ENCODE peak calls at places on chromosomes 6 and 20, in seven cellular contexts. L is colonic mucosa, Q is left ventricle myocardium inferior, G is sigmoid colon, M is ovary, D is neuronal stem cell, F is right lobe of liver. B is an unnamed sample. For H3K4me1, the result is how much of the 10 kb centered on the place peaks cover.

GRCh38 chr6:4459032-4459431 is 317.2 kb upstream of the CDYL start:
- DNase-seq in G (no peak), F (no peak), M (no peak), D (no peak), L (no peak), Q (no peak), B (no peak)

GRCh38 chr20:35360033-35360432 is 51.7 kb downstream of the UQCC1 start:
- DNase-seq in Q (no peak), M (no peak), D (no peak), F (no peak), G (no peak), L (no peak), B (no peak)

GRCh38 chr6:4930025-4930692 is 73.7 kb downstream of the RPP40 start:
- DNase-seq in M (no peak), L (no peak), F (no peak), D (no peak), G (no peak), Q (no peak), B (no peak)

GRCh38 chr6:28446818-28447511 is 3.7 kb upstream of the ZSCAN23 start:
- DNase-seq in M (no peak), G (no peak), D (peak), F (no peak), Q (no peak), L (no peak), B (no peak)

GRCh38 chr6:157823001-157823522 is at the start of gene SNX9:
- DNase-seq in L (peak), Q (peak), D (peak), F (peak), M (peak), G (peak), B (peak)

GRCh38 chr20:5786930-5787826 is 37.0 kb downstream of the SHLD1 start:
- DNase-seq in M (peak), D (no peak), G (no peak), L (no peak), Q (no peak), F (no peak), B (no peak)

GRCh38 chr20:59075934-59076508 is 33.4 kb upstream of the PRELID3B start:
- DNase-seq in L (no peak), F (no peak), D (no peak), G (no peak), M (no peak), Q (no peak), B (no peak)

GRCh38 chr20:9353916-9354276 is 160.5 kb upstream of the LAMP5 start:
- DNase-seq in D (no peak), Q (no peak), M (no peak), L (no peak), F (no peak), G (no peak), B (no peak)

GRCh38 chr20:1463971-1464570 is 2.6 kb downstream of the NSFL1C start:
- DNase-seq in D (no peak), F (no peak), G (no peak), M (no peak), L (no peak), Q (no peak), B (no peak)

GRCh38 chr20:50567860-50568548 is 57.8 kb downstream of the PTPN1 start:
- DNase-seq in D (no peak), G (no peak), M (no peak), L (no peak), F (no peak), Q (no peak), B (no peak)

GRCh38 chr6:29927841-29928388 is 14.4 kb upstream of the HLA-A start:
- DNase-seq in G (no peak), M (no peak), Q (no peak), L (no peak), F (no peak), D (no peak), B (no peak)

GRCh38 chr6:35044771-35045275 is 96.3 kb downstream of the TCP11 start:
- DNase-seq in D (no peak), L (peak), F (no peak), Q (no peak), M (no peak), G (peak), B (no peak)

GRCh38 chr6:80566361-80566760 is 459.9 kb downstream of the BCKDHB start:
- DNase-seq in D (no peak), F (no peak), M (no peak), Q (no peak), L (no peak), G (no peak), B (no peak)

GRCh38 chr6:40887904-40888303 is 151.1 kb downstream of the UNC5CL start:
- DNase-seq in G (no peak), D (no peak), Q (no peak), F (no peak), L (no peak), M (no peak), B (no peak)

GRCh38 chr6:143222758-143223334 is 162.2 kb downstream of the AIG1 start:
- DNase-seq in D (no peak), M (peak), G (no peak), F (no peak), Q (no peak), L (no peak), B (no peak)

GRCh38 chr6:147821266-147821665 is 312.8 kb downstream of the SAMD5 start:
- DNase-seq in M (no peak), F (no peak), D (peak), Q (no peak), L (no peak), G (no peak), B (no peak)

DNA sequence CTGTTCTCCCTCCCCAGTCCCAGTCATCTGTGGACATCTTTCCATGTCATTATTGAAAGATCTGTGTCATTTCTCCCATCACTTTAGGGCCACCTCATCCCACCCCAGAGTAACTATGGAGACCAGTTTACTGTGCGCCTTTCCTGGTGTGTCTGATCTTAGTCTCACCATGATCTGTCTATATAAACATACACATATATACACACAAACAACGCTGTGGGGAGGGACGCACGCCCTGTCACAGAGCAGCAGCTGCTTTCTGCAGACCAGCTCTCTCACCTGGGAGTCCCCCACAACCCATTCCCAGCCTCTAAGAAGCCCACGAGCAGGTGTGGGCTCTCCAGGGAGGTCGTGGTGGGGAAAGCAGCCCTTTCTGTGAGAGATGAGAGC is 68.1 kb upstream of the TOX2 start:
- DNase-seq in Q (no peak), L (no peak), D (no peak), G (peak), M (no peak), F (no peak), B (no peak)
- H3K4me1 ChIP-seq in Q (under half), L (under half), D (under half), G (under half), M (under half), F (under half), B (under half)

DNA sequence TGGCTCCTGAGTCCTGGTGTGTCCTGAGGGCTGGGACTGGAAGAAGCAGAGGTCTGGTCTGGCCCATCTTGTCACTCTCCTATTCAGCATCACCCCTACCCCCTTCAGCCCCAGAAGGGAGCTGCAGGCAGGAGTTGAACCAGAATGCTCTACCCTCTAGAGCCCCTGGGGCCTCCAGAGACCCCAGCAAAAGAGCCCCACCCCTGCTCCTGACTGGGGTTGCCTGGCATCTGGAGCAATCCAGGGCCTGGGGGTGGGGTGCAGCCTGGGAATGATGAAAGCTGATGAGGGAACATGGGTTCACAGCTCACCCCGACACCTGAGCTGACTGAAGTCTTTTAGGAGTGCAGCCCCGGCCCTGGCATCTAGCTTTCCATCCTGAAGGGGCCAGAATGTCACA is 12.2 kb downstream of the FGD2 start:
- DNase-seq in G (no peak), F (no peak), L (no peak), Q (no peak), D (no peak), M (no peak), B (no peak)
- H3K27ac ChIP-seq in G (peak), F (no peak), L (no peak), Q (peak), D (no peak), M (no peak), B (peak)

GRCh38 chr6:160239929-160240690 is 18.5 kb downstream of the SLC22A2 start:
- DNase-seq in L (no peak), M (no peak), D (no peak), Q (no peak), F (no peak), G (no peak), B (no peak)
- H3K4me1 ChIP-seq in L (under half), M (under half), D (under half), Q (under half), F (under half), G (under half), B (under half)

DNA sequence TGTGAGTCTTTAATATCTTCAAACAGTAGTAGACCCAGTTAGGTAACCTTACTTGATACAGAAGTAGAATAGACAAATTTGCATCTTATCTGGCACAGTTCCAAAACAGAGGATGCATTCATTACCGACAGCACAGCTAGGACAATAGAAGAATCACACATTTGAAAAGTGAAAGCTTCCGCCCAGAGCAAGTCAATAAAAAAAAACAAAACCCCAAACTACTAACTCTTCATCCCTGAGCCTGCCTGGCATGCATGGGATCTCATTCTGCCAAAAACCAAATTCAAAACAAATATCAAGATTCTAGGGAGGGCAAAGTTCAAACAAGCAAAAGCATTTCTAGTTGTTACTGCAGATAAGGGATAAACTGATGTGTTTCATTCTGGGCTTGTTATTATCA is 235.4 kb downstream of the BTBD9 start:
- DNase-seq in M (no peak), Q (no peak), G (no peak), L (no peak), F (no peak), D (no peak), B (no peak)
- H3K27ac ChIP-seq in M (no peak), Q (no peak), G (no peak), L (no peak), F (peak), D (no peak), B (no peak)

GRCh38 chr6:136914947-136915346 is 7.2 kb upstream of the SLC35D3 start:
- DNase-seq in F (no peak), M (no peak), Q (no peak), L (no peak), D (no peak), G (no peak), B (no peak)
- H3K4me1 ChIP-seq in F (under half), M (under half), Q (under half), L (under half), D (under half), G (under half), B (under half)

GRCh38 chr6:18326001-18326400 is 61.1 kb upstream of the RNF144B start:
- DNase-seq in Q (no peak), G (no peak), L (no peak), D (no peak), M (no peak), F (no peak), B (no peak)

GRCh38 chr6:18326980-18327379 is 60.2 kb upstream of the RNF144B start:
- DNase-seq in F (no peak), D (no peak), G (no peak), M (no peak), L (no peak), Q (no peak), B (no peak)

GRCh38 chr6:18328549-18328922 is 58.6 kb upstream of the RNF144B start:
- DNase-seq in F (no peak), D (no peak), G (no peak), Q (no peak), M (no peak), L (no peak), B (no peak)

GRCh38 chr6:18329781-18330180 is 57.4 kb upstream of the RNF144B start:
- DNase-seq in D (no peak), F (no peak), Q (no peak), G (no peak), L (no peak), M (no peak), B (no peak)

DNA sequence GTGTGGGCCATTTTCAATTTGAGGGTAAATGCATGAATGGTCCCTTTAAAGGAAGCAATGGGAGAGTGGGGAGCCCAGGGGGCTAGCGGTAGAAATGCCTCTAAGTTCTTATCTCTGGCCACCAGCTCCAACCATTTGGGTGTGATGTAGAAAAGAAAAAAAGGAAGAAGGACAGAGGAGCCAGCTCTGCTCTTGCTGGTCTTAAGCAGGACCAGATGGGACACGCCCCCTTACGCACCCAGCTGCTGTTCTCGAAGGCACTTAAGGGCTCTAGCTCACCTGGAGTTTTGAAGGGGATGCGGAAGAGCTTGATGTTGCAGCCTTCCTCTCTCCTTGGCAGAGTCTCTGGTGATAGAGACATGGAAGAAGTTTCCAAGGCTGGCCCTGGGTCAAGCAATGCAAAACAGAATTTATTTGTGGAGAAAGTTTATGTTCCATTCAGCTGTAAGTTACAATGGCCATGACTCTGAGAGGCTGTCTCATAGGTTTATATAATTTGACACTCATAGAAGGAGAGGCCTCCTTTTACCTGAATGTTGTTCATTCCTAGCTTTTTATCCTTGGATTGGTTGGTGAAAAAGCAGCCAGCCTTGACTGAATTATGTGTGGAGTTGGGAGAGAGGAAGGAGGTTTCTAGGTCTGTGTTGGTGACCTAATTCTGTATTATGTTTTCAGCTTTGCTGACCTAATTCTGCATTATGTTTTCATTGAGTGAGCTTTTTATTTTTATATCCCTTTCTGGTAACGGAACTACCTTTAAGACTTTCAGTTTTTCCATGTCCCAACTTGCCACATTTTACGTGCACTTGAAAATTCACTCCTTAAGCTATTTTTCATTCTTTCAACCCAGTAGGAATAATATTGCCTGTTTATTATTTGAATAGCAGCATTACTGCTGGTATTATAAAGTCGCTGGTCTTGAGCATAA is 59.3 kb upstream of the RNF144B start:
- DNase-seq in G (peak), F (no peak), M (no peak), L (no peak), Q (no peak), D (no peak), B (no peak)
- H3K27ac ChIP-seq in G (peak), F (no peak), M (no peak), L (no peak), Q (no peak), D (no peak), B (peak)

GRCh38 chr6:150638286-150638685 is 38.6 kb downstream of the PLEKHG1 start:
- DNase-seq in G (no peak), D (no peak), M (no peak), Q (no peak), F (no peak), L (no peak), B (no peak)
- H3K4me1 ChIP-seq in G (under half), D (under half), M (under half), Q (under half), F (under half), L (under half), B (under half)

GRCh38 chr6:165183496-165184140 is 125.8 kb downstream of the C6orf118 start:
- DNase-seq in F (no peak), G (no peak), D (no peak), M (no peak), L (no peak), Q (no peak), B (no peak)

GRCh38 chr6:165186441-165187205 is 122.8 kb downstream of the C6orf118 start:
- DNase-seq in F (no peak), Q (no peak), M (no peak), G (no peak), D (no peak), L (no peak), B (no peak)

GRCh38 chr6:165186041-165186440 is 123.4 kb downstream of the C6orf118 start:
- DNase-seq in F (no peak), Q (no peak), M (no peak), G (no peak), D (no peak), L (no peak), B (no peak)

GRCh38 chr6:165183071-165183470 is 126.3 kb downstream of the C6orf118 start:
- DNase-seq in F (no peak), G (no peak), L (no peak), M (no peak), D (no peak), Q (no peak), B (no peak)

DNA sequence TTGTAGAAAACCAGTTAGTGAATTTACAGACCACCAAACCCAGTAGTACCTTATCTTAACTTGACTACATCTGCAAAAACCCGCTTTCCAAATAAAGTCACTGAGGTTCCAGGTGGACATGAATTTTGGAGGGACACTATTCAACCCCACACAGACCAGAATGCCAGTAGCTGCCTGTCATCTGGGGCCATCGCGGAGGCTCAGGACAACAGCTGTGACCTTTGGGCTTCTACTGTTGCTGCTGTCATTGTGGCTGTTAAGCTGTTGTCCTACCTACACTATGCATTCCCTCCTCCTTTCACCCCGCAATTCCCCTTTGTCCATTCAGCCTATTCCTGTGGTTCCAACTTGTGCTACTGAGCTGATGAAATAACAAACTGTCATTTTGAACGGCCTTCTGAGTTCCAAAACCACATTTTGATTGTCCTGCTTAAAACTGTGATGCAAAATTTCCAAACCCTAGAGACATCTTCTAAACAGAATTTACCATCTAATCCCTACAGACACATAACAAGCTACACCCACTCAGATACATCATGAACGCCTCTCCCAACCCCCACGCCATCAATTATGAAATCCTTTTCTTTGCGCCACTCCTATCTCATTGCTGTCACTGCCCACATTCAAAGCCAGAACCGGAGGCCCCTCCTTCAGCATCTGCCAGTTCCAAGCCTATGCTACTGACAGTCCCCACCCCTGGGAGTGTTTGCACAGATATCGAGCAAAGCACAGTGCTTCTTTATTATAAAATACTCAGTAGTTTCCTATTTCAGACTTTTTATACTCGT is 125.0 kb downstream of the C6orf118 start:
- DNase-seq in L (no peak), D (no peak), M (no peak), Q (peak), G (no peak), F (no peak), B (peak)
- H3K27ac ChIP-seq in L (no peak), D (no peak), M (no peak), Q (peak), G (no peak), F (no peak), B (no peak)

GRCh38 chr20:32528291-32528891 is 56.7 kb downstream of the NOL4L start:
- DNase-seq in Q (peak), G (no peak), D (no peak), M (no peak), L (no peak), F (no peak), B (no peak)

GRCh38 chr20:32534661-32535240 is 50.4 kb downstream of the NOL4L start:
- DNase-seq in Q (no peak), M (no peak), D (no peak), L (no peak), G (no peak), F (no peak), B (no peak)

GRCh38 chr20:32535316-32535952 is 49.7 kb downstream of the NOL4L start:
- DNase-seq in Q (no peak), F (no peak), G (no peak), L (no peak), D (no peak), M (no peak), B (no peak)

GRCh38 chr20:32528905-32529670 is 56.0 kb downstream of the NOL4L start:
- DNase-seq in Q (no peak), F (no peak), L (no peak), G (no peak), M (no peak), D (no peak), B (no peak)

GRCh38 chr20:32532246-32532645 is 52.9 kb downstream of the NOL4L start:
- DNase-seq in L (no peak), G (no peak), M (no peak), Q (no peak), F (no peak), D (no peak), B (no peak)
- H3K4me1 ChIP-seq in L (under half), G (under half), M (under half), Q (under half), F (under half), D (under half), B (under half)

B was measured in gastrocnemius medialis.